ENCODE peak calls at places on chromosomes 2 and 18, in five cellular contexts. R is pancreas, A is cortex of kidney, F is neural progenitor cell, N is globus pallidus. W is an unnamed sample.

GRCh38 chr18:2657043-2657512 is 1.6 kb downstream of the SMCHD1 start:
- DNase-seq in A (no peak), N (no peak), F (peak), R (no peak), W (no peak)

GRCh38 chr2:208939852-208940251 is 484.0 kb upstream of the MAP2 start:
- DNase-seq in R (no peak), F (no peak), N (no peak), A (no peak), W (no peak)

GRCh38 chr2:162022290-162022945 is 51.6 kb downstream of the DPP4 start:
- DNase-seq in R (peak), A (no peak), F (no peak), N (no peak), W (no peak)

GRCh38 chr2:88554189-88554588 is 73.1 kb downstream of the EIF2AK3 start:
- DNase-seq in N (no peak), A (no peak), F (peak), R (no peak), W (no peak)

GRCh38 chr18:13513015-13513414 is 213.3 kb downstream of the FAM210A start:
- DNase-seq in N (no peak), F (peak), R (no peak), A (no peak), W (no peak)

GRCh38 chr18:49797995-49798394 is 15.3 kb downstream of the ACAA2 start:
- DNase-seq in N (no peak), R (no peak), A (no peak), F (no peak), W (no peak)

GRCh38 chr2:10392951-10393647 is 55.0 kb downstream of the ODC1 start:
- DNase-seq in F (no peak), N (no peak), A (no peak), R (no peak), W (no peak)

GRCh38 chr2:152409691-152410597 is 75.0 kb downstream of the FMNL2 start:
- DNase-seq in A (no peak), N (peak), R (no peak), F (no peak), W (no peak)

GRCh38 chr2:33272001-33272400 is 204.4 kb upstream of the RASGRP3 start:
- DNase-seq in R (no peak), N (no peak), F (no peak), A (no peak), W (no peak)

GRCh38 chr18:79588636-79589481 is 90.7 kb upstream of the CTDP1 start:
- DNase-seq in R (peak), N (peak), A (no peak), F (peak), W (peak)

GRCh38 chr2:69645026-69645425 is 1.5 kb upstream of the AAK1 start:
- DNase-seq in A (no peak), F (no peak), N (peak), R (no peak), W (no peak)

GRCh38 chr2:196534533-196534932 is 105.0 kb upstream of the CCDC150 start:
- DNase-seq in F (peak), N (peak), R (no peak), A (no peak), W (no peak)

GRCh38 chr2:172102858-172103359 is at the start of gene DLX2:
- DNase-seq in R (peak), A (no peak), F (peak), N (peak), W (peak)

GRCh38 chr2:58019209-58019608 is 27.4 kb upstream of the VRK2 start:
- DNase-seq in R (no peak), N (no peak), A (no peak), F (no peak), W (no peak)

GRCh38 chr2:241768251-241768711 is 8.3 kb upstream of the GAL3ST2 start:
- DNase-seq in R (no peak), A (no peak), N (no peak), F (no peak), W (no peak)

GRCh38 chr2:192741889-192742288 is 547.2 kb upstream of the TMEFF2 start:
- DNase-seq in N (no peak), A (no peak), F (peak), R (no peak), W (no peak)

W was measured in lung.